ENCODE peak calls at places on chromosomes 6 and 20, in four cellular contexts. One of them, this sample, is unnamed.

GRCh38 chr6:42140051-42140450 is 2.4 kb downstream of the C6orf132 start:
- DNase-seq in tibial artery: peak; percentile 46
- DNase-seq in thoracic aorta: no peak
- DNase-seq in MM.1S: no peak
- DNase-seq in this sample: peak; percentile 89

GRCh38 chr6:130853555-130854183 is 26.5 kb downstream of the SMLR1 start:
- DNase-seq in tibial artery: no peak
- DNase-seq in thoracic aorta: no peak
- DNase-seq in MM.1S: no peak
- DNase-seq in this sample: no peak

GRCh38 chr20:32485770-32486248 is 99.3 kb downstream of the NOL4L start:
- DNase-seq in tibial artery: no peak
- DNase-seq in thoracic aorta: no peak
- DNase-seq in MM.1S: no peak
- DNase-seq in this sample: no peak

GRCh38 chr6:9292975-9293374 is 857.6 kb upstream of the SLC35B3 start:
- DNase-seq in tibial artery: no peak
- DNase-seq in thoracic aorta: no peak
- DNase-seq in MM.1S: no peak
- DNase-seq in this sample: no peak

GRCh38 chr6:22653980-22654610 is 84.7 kb downstream of the HDGFL1 start:
- DNase-seq in tibial artery: no peak
- DNase-seq in thoracic aorta: no peak
- DNase-seq in MM.1S: no peak
- DNase-seq in this sample: no peak

GRCh38 chr20:39049684-39050554 is 87.8 kb downstream of the DHX35 start:
- DNase-seq in tibial artery: peak; percentile 49
- DNase-seq in thoracic aorta: peak; percentile 22
- DNase-seq in MM.1S: peak; percentile 76
- DNase-seq in this sample: peak; percentile 51

GRCh38 chr6:152246554-152247337 is 390.4 kb downstream of the SYNE1 start:
- DNase-seq in tibial artery: no peak
- DNase-seq in thoracic aorta: no peak
- DNase-seq in MM.1S: no peak
- DNase-seq in this sample: no peak

GRCh38 chr6:34205466-34205865 is 31.2 kb upstream of the HMGA1 start:
- DNase-seq in tibial artery: no peak
- DNase-seq in thoracic aorta: no peak
- DNase-seq in MM.1S: no peak
- DNase-seq in this sample: no peak

GRCh38 chr6:33557376-33557775 is 22.7 kb downstream of the BAK1 start:
- DNase-seq in tibial artery: no peak
- DNase-seq in thoracic aorta: no peak
- DNase-seq in MM.1S: no peak
- DNase-seq in this sample: no peak

GRCh38 chr20:14098261-14098660 is 102.9 kb downstream of the MACROD2 start:
- DNase-seq in tibial artery: no peak
- DNase-seq in thoracic aorta: no peak
- DNase-seq in MM.1S: no peak
- DNase-seq in this sample: no peak

GRCh38 chr6:159229526-159229925 is 60.3 kb downstream of the FNDC1 start:
- DNase-seq in tibial artery: no peak
- DNase-seq in thoracic aorta: no peak
- DNase-seq in MM.1S: no peak
- DNase-seq in this sample: no peak

GRCh38 chr6:50240986-50241385 is 191.3 kb upstream of the DEFB112 start:
- DNase-seq in tibial artery: no peak
- DNase-seq in thoracic aorta: no peak
- DNase-seq in MM.1S: no peak
- DNase-seq in this sample: no peak

GRCh38 chr6:170490259-170490658 is 62.8 kb downstream of the PSMB1 start:
- DNase-seq in tibial artery: no peak
- DNase-seq in thoracic aorta: no peak
- DNase-seq in MM.1S: no peak
- DNase-seq in this sample: no peak

GRCh38 chr6:104558746-104559145 is 301.0 kb downstream of the HACE1 start:
- DNase-seq in tibial artery: no peak
- DNase-seq in thoracic aorta: no peak
- DNase-seq in MM.1S: no peak
- DNase-seq in this sample: no peak

GRCh38 chr6:143337201-143337949 is 113.1 kb downstream of the ADAT2 start:
- DNase-seq in tibial artery: no peak
- DNase-seq in thoracic aorta: no peak
- DNase-seq in MM.1S: no peak
- DNase-seq in this sample: peak; percentile 38

GRCh38 chr6:138145402-138145801 is 16.3 kb upstream of the ARFGEF3 start:
- DNase-seq in tibial artery: no peak
- DNase-seq in thoracic aorta: no peak
- DNase-seq in MM.1S: peak; percentile 71
- DNase-seq in this sample: no peak

GRCh38 chr6:53979468-53980067 is 131.7 kb upstream of the MLIP start:
- DNase-seq in tibial artery: no peak
- DNase-seq in thoracic aorta: no peak
- DNase-seq in MM.1S: peak; percentile 36
- DNase-seq in this sample: peak; percentile 22

GRCh38 chr20:31602779-31603441 is 2.2 kb upstream of the ID1 start:
- DNase-seq in tibial artery: no peak
- DNase-seq in thoracic aorta: no peak
- DNase-seq in MM.1S: peak; percentile 47
- DNase-seq in this sample: peak; percentile 81

GRCh38 chr6:34436803-34437643 is 11.2 kb upstream of the RPS10 start:
- DNase-seq in tibial artery: no peak
- DNase-seq in thoracic aorta: no peak
- DNase-seq in MM.1S: no peak
- DNase-seq in this sample: no peak

GRCh38 chr6:28940294-28940858 is 16.6 kb upstream of the TRIM27 start:
- DNase-seq in tibial artery: peak; percentile 48
- DNase-seq in thoracic aorta: peak; percentile 16
- DNase-seq in MM.1S: no peak
- DNase-seq in this sample: peak; percentile 36

GRCh38 chr20:10007158-10007557 is 27.6 kb upstream of the ANKEF1 start:
- DNase-seq in tibial artery: no peak
- DNase-seq in thoracic aorta: no peak
- DNase-seq in MM.1S: no peak
- DNase-seq in this sample: no peak

GRCh38 chr20:25081065-25081729 is 744 bp downstream of the VSX1 start:
- DNase-seq in tibial artery: no peak
- DNase-seq in thoracic aorta: no peak
- DNase-seq in MM.1S: no peak
- DNase-seq in this sample: no peak

GRCh38 chr6:34056301-34056700 is 89.6 kb downstream of the GRM4 start:
- DNase-seq in tibial artery: peak; percentile 40
- DNase-seq in thoracic aorta: no peak
- DNase-seq in MM.1S: peak; percentile 46
- DNase-seq in this sample: no peak

GRCh38 chr6:165646484-165646883 is 16.6 kb downstream of the PDE10A start:
- DNase-seq in tibial artery: no peak
- DNase-seq in thoracic aorta: no peak
- DNase-seq in MM.1S: no peak
- DNase-seq in this sample: no peak

GRCh38 chr20:25339608-25340007 is 51.0 kb downstream of the ABHD12 start:
- DNase-seq in tibial artery: no peak
- DNase-seq in thoracic aorta: no peak
- DNase-seq in MM.1S: no peak
- DNase-seq in this sample: no peak

GRCh38 chr6:106501836-106502447 is 127.4 kb downstream of the RTN4IP1 start:
- DNase-seq in tibial artery: peak; percentile 41
- DNase-seq in thoracic aorta: no peak
- DNase-seq in MM.1S: no peak
- DNase-seq in this sample: peak; percentile 53

DNA sequence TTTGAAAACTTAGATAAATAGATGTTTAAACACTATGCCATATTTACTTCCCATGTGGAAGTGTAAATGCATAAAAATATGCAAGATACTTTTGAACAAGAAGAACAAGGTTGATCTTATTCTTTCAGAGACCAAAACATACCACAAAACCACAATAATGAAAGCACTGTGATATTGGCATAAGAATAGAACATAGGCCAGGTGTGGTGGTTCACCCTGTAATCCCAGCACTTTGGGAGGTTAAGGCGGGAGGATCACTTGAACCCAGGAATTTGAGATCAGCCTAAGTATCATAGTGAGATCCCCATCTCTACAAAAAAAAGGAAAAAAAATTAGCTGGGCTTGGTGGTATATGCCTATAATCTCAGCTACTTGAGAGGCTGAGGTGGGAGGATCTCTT is 66.5 kb downstream of the KCNS1 start:
- DNase-seq in tibial artery: no peak
- DNase-seq in thoracic aorta: no peak
- DNase-seq in MM.1S: peak; percentile 70
- DNase-seq in this sample: no peak
- H3K4me3 ChIP-seq in tibial artery: no peak overlapping the region
- H3K4me3 ChIP-seq in thoracic aorta: no peak overlapping the region
- H3K4me3 ChIP-seq in MM.1S: no peak overlapping the region
- H3K4me3 ChIP-seq in this sample: no peak overlapping the region

GRCh38 chr20:20371133-20371532 is 3.2 kb downstream of the INSM1 start:
- DNase-seq in tibial artery: no peak
- DNase-seq in thoracic aorta: no peak
- DNase-seq in MM.1S: no peak
- DNase-seq in this sample: no peak

GRCh38 chr20:20369353-20370086 is 1.6 kb downstream of the INSM1 start:
- DNase-seq in tibial artery: no peak
- DNase-seq in thoracic aorta: no peak
- DNase-seq in MM.1S: peak; percentile 63
- DNase-seq in this sample: no peak

GRCh38 chr20:20371681-20372080 is 3.8 kb downstream of the INSM1 start:
- DNase-seq in tibial artery: no peak
- DNase-seq in thoracic aorta: no peak
- DNase-seq in MM.1S: no peak
- DNase-seq in this sample: no peak

GRCh38 chr20:20368414-20369352 is 779 bp downstream of the INSM1 start:
- DNase-seq in tibial artery: no peak
- DNase-seq in thoracic aorta: no peak
- DNase-seq in MM.1S: peak; percentile 21
- DNase-seq in this sample: no peak

DNA sequence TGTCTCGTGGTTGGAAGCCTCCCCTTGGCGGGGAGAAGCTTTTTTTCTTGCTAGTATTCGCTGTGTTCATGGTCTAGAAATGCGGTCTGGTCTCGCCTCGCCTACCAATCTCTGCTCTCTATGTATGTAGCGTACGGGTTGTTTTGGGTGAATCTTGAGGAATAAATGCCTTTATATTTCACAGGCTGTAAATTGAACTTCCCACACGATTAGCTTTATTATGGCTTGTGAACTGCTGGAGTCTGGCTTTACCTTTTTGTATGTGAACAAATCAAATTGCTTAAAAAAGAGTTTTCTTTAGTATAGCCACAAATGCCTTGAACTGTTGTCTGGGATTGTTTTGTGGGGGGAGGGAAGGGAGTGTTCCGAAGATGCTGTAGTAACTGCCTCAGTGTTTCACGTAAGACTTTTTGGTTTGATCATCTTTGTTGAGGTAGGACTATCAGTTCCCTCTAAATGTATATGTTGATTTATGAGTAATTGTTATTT is 2.2 kb downstream of the INSM1 start:
- DNase-seq in tibial artery: no peak
- DNase-seq in thoracic aorta: no peak
- DNase-seq in MM.1S: no peak
- DNase-seq in this sample: no peak
- H3K4me3 ChIP-seq in tibial artery: no peak overlapping the region
- H3K4me3 ChIP-seq in thoracic aorta: no peak overlapping the region
- H3K4me3 ChIP-seq in MM.1S: no peak overlapping the region
- H3K4me3 ChIP-seq in this sample: no peak overlapping the region

DNA sequence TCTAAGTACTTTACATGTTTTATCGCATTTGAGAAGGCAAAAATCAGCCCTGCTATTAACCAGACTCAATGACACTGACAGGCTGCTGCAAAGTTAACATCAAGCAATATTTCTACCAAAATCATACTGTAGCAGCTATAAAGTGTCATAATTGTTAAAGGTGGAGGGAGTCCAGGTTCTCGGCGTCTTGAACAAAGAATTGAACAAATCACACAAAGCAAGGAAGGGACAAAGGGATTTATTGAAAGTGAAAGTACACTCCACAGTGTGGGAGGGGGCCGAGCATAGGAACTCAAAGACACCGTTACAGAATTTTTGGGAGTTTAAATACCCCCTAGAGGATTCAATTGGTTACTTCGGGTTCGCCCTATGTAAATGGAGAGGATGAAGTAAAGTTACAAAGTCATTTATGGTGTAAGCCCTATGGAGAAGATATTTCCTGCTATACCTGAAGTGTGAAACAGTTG is 12.9 kb upstream of the ZNF391 start:
- DNase-seq in tibial artery: no peak
- DNase-seq in thoracic aorta: no peak
- DNase-seq in MM.1S: peak; percentile 10
- DNase-seq in this sample: no peak
- H3K4me3 ChIP-seq in tibial artery: peak overlapping the region; percentile 82
- H3K4me3 ChIP-seq in thoracic aorta: peak overlapping the region; percentile 95
- H3K4me3 ChIP-seq in MM.1S: peak overlapping the region; percentile 66
- H3K4me3 ChIP-seq in this sample: no peak overlapping the region

DNA sequence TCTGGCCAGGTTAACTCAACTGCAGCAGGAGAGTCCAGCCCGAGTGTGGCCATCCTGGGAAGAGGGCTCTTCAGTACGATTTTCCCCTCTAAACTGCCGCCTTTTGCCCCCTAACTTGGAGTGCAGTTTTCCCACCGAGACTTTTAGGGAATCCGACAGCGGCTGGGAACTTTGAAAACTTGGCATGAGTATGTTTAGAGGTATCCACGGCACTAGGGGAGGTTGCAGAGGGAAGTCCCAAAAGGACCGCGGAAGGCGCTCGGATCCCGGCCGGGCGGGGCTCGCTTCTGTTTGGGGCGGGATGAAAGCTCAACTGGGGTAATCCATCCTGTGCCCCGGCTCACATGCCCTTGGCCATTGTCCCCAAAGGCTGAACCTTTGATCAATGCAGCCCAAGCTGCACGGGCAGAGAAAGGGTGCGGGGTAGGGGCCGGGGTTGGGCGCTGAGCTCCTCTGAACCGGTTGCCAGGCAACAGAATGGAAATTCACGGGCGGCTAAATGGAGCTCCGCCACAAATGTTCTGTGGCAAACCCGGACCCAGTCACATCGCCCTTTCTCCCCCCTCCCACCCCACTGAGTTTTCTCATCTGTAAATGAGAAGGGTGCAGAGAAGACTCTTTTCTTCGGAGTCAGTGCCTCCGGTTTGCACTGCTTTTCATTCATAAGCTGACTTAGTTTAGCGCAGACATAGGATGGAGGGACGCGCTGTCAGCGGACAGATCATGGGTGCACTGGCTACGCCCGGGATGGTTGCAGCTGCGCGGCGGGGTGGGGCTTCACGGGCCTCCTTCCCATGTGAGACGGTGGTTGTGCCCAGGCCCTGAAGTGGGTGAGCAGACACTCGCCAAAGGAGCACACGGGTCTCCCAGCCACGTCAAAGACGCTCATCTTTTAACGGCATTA is 2.3 kb downstream of the BMP6 start:
- DNase-seq in tibial artery: no peak
- DNase-seq in thoracic aorta: no peak
- DNase-seq in MM.1S: peak; percentile 54
- DNase-seq in this sample: peak; percentile 14
- H3K4me3 ChIP-seq in tibial artery: peak overlapping the region; percentile 66
- H3K4me3 ChIP-seq in thoracic aorta: peak overlapping the region; percentile 67
- H3K4me3 ChIP-seq in MM.1S: peak overlapping the region; percentile 90
- H3K4me3 ChIP-seq in this sample: no peak overlapping the region

This sample was measured in HL-60.